ENCODE peak calls at places on chromosomes 16 and 17, in six cellular contexts. R is prostate gland, F is gastrocnemius medialis, M is endothelial cell of umbilical vein, W is neural progenitor cell, Y is upper lobe of left lung. H is an unnamed sample. For H3K4me1, the result is how much of the 10 kb centered on the place peaks cover.

GRCh38 chr17:81647640-81648012 is 8.7 kb downstream of the PDE6G start:
- DNase-seq in W (no peak), R (no peak), Y (no peak), F (no peak), M (no peak), H (no peak)

GRCh38 chr16:89325861-89326471 is 108.5 kb downstream of the ZNF778 start:
- DNase-seq in M (peak), F (peak), Y (peak), W (no peak), R (no peak), H (peak)

GRCh38 chr17:73747221-73748002 is 103.2 kb upstream of the SDK2 start:
- DNase-seq in Y (peak), F (no peak), M (no peak), R (no peak), W (no peak), H (no peak)

GRCh38 chr16:79645701-79646100 is 45.2 kb upstream of the MAF start:
- DNase-seq in M (no peak), F (no peak), W (no peak), Y (no peak), R (no peak), H (no peak)

GRCh38 chr16:72976047-72976746 is 71.7 kb downstream of the ZFHX3 start:
- DNase-seq in Y (no peak), F (no peak), M (no peak), R (no peak), W (no peak), H (no peak)

GRCh38 chr16:67109407-67110135 is at the start of gene PHAF1:
- DNase-seq in F (peak), R (peak), W (peak), Y (peak), M (peak), H (peak)

GRCh38 chr16:88383401-88384221 is 852 bp downstream of the ZNF469 start:
- DNase-seq in F (no peak), M (peak), Y (peak), R (no peak), W (peak), H (no peak)

GRCh38 chr17:50953831-50954601 is 87.9 kb upstream of the TOB1 start:
- DNase-seq in Y (no peak), W (peak), R (peak), F (peak), M (peak), H (peak)

GRCh38 chr17:7864995-7865650 is 7.3 kb downstream of the CYB5D1 start:
- DNase-seq in W (no peak), Y (no peak), F (no peak), M (no peak), R (no peak), H (no peak)

GRCh38 chr16:79628501-79628975 is 28.0 kb upstream of the MAF start:
- DNase-seq in Y (no peak), M (no peak), W (no peak), F (no peak), R (no peak), H (no peak)

GRCh38 chr17:27322026-27322425 is 28.1 kb downstream of the WSB1 start:
- DNase-seq in Y (no peak), M (no peak), W (no peak), R (no peak), F (no peak), H (no peak)

GRCh38 chr17:43917348-43918025 is 10.2 kb upstream of the MPP2 start:
- DNase-seq in F (no peak), W (peak), M (peak), R (no peak), Y (peak), H (no peak)

GRCh38 chr16:53726625-53727024 is 22.7 kb downstream of the FTO start:
- DNase-seq in R (no peak), F (no peak), W (peak), Y (no peak), M (no peak), H (no peak)

GRCh38 chr17:21357696-21358095 is 18.5 kb upstream of the KCNJ12 start:
- DNase-seq in W (no peak), M (no peak), Y (no peak), R (no peak), F (no peak), H (no peak)

GRCh38 chr17:54992797-54993639 is 24.5 kb downstream of the STXBP4 start:
- DNase-seq in R (peak), F (no peak), W (peak), M (peak), Y (no peak), H (peak)

GRCh38 chr16:2163211-2163881 is 7.8 kb downstream of the TRAF7 start:
- DNase-seq in Y (peak), F (no peak), R (peak), M (no peak), W (no peak), H (no peak)

GRCh38 chr16:27801259-27801945 is 251.5 kb downstream of the KATNIP start:
- DNase-seq in F (no peak), M (no peak), W (no peak), Y (no peak), R (no peak), H (no peak)

GRCh38 chr17:71472809-71473789 is 647.7 kb upstream of the SOX9 start:
- DNase-seq in R (peak), M (no peak), W (peak), F (no peak), Y (no peak), H (peak)

GRCh38 chr16:81266680-81267095 is 28.2 kb downstream of the BCO1 start:
- DNase-seq in F (no peak), W (no peak), Y (no peak), R (no peak), M (no peak), H (no peak)

GRCh38 chr16:14371778-14372431 is 258.2 kb downstream of the PARN start:
- DNase-seq in W (peak), R (no peak), M (no peak), Y (no peak), F (no peak), H (no peak)

GRCh38 chr16:8146613-8147012 is 443.7 kb downstream of the TMEM114 start:
- DNase-seq in Y (no peak), M (no peak), F (no peak), R (no peak), W (no peak), H (no peak)

GRCh38 chr16:2587891-2588565 is 50.2 kb downstream of the PDPK1 start:
- DNase-seq in W (no peak), F (no peak), M (no peak), R (no peak), Y (peak), H (no peak)

GRCh38 chr17:3524024-3524423 is 33.6 kb downstream of the TRPV3 start:
- DNase-seq in Y (no peak), W (no peak), F (no peak), M (no peak), R (no peak), H (no peak)

GRCh38 chr17:14310584-14310983 is 9.7 kb downstream of the HS3ST3B1 start:
- DNase-seq in M (no peak), R (no peak), F (no peak), Y (no peak), W (peak), H (no peak)

GRCh38 chr17:15457723-15458094 is 9.7 kb downstream of the CDRT4 start:
- DNase-seq in M (peak), W (no peak), Y (no peak), R (no peak), F (peak), H (no peak)

GRCh38 chr17:69870751-69871199 is 204.2 kb upstream of the KCNJ16 start:
- DNase-seq in F (no peak), Y (no peak), M (peak), W (peak), R (peak), H (peak)

GRCh38 chr17:32518856-32519768 is 32.3 kb downstream of the CDK5R1 start:
- DNase-seq in W (peak), F (no peak), R (peak), M (peak), Y (peak), H (peak)

GRCh38 chr16:881219-882097 is 80.9 kb upstream of the GNG13 start:
- DNase-seq in Y (peak), M (no peak), F (no peak), R (no peak), W (no peak), H (no peak)

GRCh38 chr16:379183-379960 is 2.4 kb downstream of the PGAP6 start:
- DNase-seq in M (no peak), W (no peak), R (peak), Y (peak), F (no peak), H (no peak)

GRCh38 chr17:142102-142661 is 4.8 kb downstream of the SCGB1C2 start:
- DNase-seq in Y (no peak), F (no peak), R (peak), W (no peak), M (peak), H (peak)

GRCh38 chr17:51638909-51639308 is 378.6 kb downstream of the UTP18 start:
- DNase-seq in F (no peak), M (no peak), R (no peak), Y (no peak), W (no peak), H (no peak)

GRCh38 chr17:28346746-28347246 is 10.5 kb downstream of the POLDIP2 start:
- DNase-seq in R (no peak), Y (no peak), M (peak), F (no peak), W (peak), H (no peak)

DNA sequence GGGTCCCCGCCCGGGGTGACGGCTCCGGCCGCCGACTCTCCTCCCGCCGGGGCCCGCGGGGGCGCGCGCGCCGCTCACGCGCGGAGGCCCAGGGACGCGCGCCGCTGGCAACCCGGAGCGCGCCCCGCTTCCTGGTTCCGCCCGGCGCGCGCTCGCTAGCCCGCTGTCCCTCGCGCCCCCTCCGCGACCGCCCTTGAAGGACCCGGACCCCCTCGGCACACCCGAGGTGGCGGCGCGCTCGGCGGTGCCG is at the start of gene STAT5B:
- DNase-seq in M (peak), W (peak), Y (peak), F (no peak), R (peak), H (peak)
- H3K4me1 ChIP-seq in M (under half), W (under half), Y (under half), F (under half), R (under half), H (under half)

GRCh38 chr17:66975614-66976378 is 11.3 kb downstream of the CACNG4 start:
- DNase-seq in W (peak), F (peak), M (no peak), R (peak), Y (no peak), H (peak)
- TF ChIP-seq CTCF in W (peak), F (no peak), M (no peak), R (no peak), Y (no peak), H (peak)

GRCh38 chr17:76479515-76480048 is 12.2 kb downstream of the AANAT start:
- DNase-seq in F (no peak), Y (no peak), M (no peak), R (no peak), W (no peak), H (no peak)
- H3K4me1 ChIP-seq in F (under half), Y (under half), M (under half), R (under half), W (under half), H (under half)

GRCh38 chr17:59618894-59619312 is 792 bp upstream of the CLTC start:
- DNase-seq in F (peak), M (no peak), W (peak), Y (no peak), R (peak), H (peak)

GRCh38 chr17:59620518-59621259 is 994 bp downstream of the CLTC start:
- DNase-seq in R (peak), M (peak), Y (no peak), W (peak), F (peak), H (peak)

GRCh38 chr17:59620064-59620359 is 317 bp downstream of the CLTC start:
- DNase-seq in M (no peak), Y (no peak), F (peak), W (no peak), R (no peak), H (no peak)

GRCh38 chr17:59617141-59617757 is 2.4 kb upstream of the CLTC start:
- DNase-seq in Y (no peak), M (no peak), R (no peak), W (no peak), F (no peak), H (no peak)

GRCh38 chr17:59619313-59620063 is at the start of gene CLTC:
- DNase-seq in Y (peak), R (peak), F (peak), W (peak), M (peak), H (peak)
- TF ChIP-seq CTCF in Y (no peak), R (no peak), F (no peak), W (no peak), M (no peak), H (no peak)

GRCh38 chr17:63832014-63832413 is 4.6 kb upstream of the FTSJ3 start:
- DNase-seq in R (no peak), M (no peak), F (no peak), Y (no peak), W (no peak), H (no peak)

GRCh38 chr17:63831505-63831904 is 4.0 kb upstream of the FTSJ3 start:
- DNase-seq in M (no peak), Y (no peak), R (no peak), F (no peak), W (no peak), H (no peak)

GRCh38 chr17:63830278-63830677 is 2.8 kb upstream of the FTSJ3 start:
- DNase-seq in W (no peak), Y (no peak), M (no peak), F (no peak), R (no peak), H (no peak)

GRCh38 chr17:63832455-63832854 is 5.0 kb upstream of the FTSJ3 start:
- DNase-seq in W (no peak), M (no peak), F (no peak), Y (no peak), R (no peak), H (no peak)

GRCh38 chr17:63830904-63831491 is 3.5 kb upstream of the FTSJ3 start:
- DNase-seq in W (no peak), M (no peak), F (no peak), R (no peak), Y (no peak), H (no peak)
- H3K4me1 ChIP-seq in W (under half), M (under half), F (under half), R (under half), Y (under half), H (under half)

GRCh38 chr17:56679148-56679766 is 85.8 kb downstream of the NOG start:
- DNase-seq in M (peak), W (peak), R (no peak), F (no peak), Y (no peak), H (peak)

GRCh38 chr17:56675876-56676660 is 82.6 kb downstream of the NOG start:
- DNase-seq in W (no peak), R (no peak), M (no peak), Y (no peak), F (no peak), H (no peak)

GRCh38 chr17:56674401-56674925 is 81.0 kb downstream of the NOG start:
- DNase-seq in R (no peak), M (no peak), F (no peak), W (no peak), Y (no peak), H (no peak)

GRCh38 chr17:56678249-56679144 is 85.0 kb downstream of the NOG start:
- DNase-seq in F (no peak), W (peak), R (no peak), Y (peak), M (no peak), H (peak)

DNA sequence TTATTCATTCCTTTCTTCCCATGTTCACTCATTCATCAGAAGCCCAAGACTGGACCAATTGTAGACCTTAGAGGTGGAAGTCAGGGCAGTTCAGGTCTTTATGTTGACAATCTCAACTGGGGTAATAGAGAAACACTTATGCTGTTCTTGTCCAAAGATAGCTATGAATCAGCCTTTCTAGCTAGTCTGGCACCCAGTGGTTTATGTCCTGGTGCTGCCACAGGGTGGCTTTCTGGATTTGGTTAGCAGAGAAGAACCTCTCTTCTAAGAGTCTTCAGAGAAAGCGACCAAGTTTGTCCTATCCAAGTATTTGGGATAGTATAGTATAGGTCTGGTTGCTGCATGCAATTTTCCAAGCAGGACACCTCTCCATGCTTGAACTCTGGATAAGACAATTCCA is 83.3 kb downstream of the NOG start:
- DNase-seq in W (no peak), F (no peak), M (no peak), R (no peak), Y (no peak), H (no peak)
- TF ChIP-seq CTCF in W (no peak), F (peak), M (no peak), R (no peak), Y (no peak), H (peak)

DNA sequence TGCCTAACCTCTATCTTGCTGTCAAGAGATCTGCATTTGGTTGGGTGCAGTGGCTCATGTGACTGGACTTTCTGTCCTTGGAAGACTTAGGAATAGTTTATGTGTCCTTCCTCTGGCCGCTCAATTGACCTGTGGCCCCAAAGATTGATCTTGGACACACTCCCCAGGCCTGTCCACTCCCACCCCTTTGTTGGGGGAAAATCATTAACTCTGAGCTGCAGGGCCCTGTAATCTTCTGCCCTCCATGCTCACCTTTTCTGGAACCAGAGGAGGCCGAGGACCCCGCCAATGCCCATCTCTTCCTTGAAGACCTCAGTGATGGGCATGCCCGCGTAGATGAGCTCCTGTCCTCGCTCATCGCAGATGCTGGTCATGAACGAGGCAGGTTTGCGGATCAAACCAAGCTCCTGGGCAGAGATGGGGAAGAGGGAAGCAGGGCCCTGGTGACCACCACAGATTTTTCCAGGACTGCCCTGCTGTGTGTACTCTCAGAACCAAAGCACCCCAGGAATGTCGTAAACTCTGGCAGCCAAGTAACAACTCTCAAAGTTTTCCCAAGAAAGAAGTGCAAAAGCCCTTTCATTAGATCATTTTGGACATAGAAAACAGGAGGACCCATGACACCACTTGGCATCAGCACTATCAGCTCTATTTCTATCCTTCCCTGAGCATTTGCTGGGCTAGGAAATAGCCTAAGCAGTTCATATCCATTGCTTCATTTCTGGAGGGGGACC is 8.5 kb upstream of the KLHL11 start:
- DNase-seq in Y (no peak), W (no peak), R (no peak), F (no peak), M (no peak), H (no peak)
- H3K4me1 ChIP-seq in Y (under half), W (under half), R (under half), F (under half), M (under half), H (under half)

GRCh38 chr16:86446279-86446678 is 64.0 kb upstream of the FOXF1 start:
- DNase-seq in F (no peak), W (no peak), Y (no peak), R (no peak), M (no peak), H (no peak)
- TF ChIP-seq CTCF in F (no peak), W (no peak), Y (no peak), R (no peak), M (no peak), H (no peak)

DNA sequence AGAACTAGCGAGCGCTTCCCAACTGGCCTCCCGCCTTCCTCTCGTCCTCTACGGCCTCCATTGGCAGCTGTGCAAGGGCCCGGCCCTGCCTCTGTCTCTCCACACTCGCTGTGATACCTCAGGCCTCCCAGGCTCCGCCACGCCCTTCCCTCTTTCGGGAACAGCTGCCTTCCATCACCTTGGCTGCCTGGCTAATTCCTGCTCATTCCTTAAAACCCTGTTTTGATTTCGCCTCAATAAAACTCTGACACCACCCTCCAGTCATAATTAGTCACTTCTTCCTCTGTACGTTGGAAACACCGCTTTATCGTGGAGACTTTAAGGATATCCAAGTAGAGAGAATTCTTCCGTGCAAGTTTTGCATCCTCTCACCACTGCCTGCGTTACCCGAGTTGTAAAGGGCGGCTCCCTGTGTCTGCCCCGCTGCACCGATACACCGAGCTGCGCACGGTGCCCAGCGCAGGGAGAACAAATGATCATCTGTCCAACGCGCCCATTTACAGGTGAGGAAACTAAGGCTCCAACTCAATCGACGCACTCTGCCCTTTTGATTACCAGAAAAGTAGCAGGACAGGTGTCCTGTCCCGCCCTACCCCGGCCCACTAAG is 139.6 kb downstream of the SEC14L1 start:
- DNase-seq in M (peak), F (no peak), R (no peak), Y (no peak), W (no peak), H (no peak)
- H3K4me1 ChIP-seq in M (under half), F (under half), R (under half), Y (under half), W (under half), H (under half)

H was measured in A673.